ENCODE peak calls at places on chromosomes 11 and 22, in nine cellular contexts. L, U, P, Z, I, E, J, O and N are unnamed samples.

GRCh38 chr22:28883657-28883916 is 215 bp downstream of the ZNRF3 start:
- DNase-seq in L (no peak), U (no peak), P (no peak), Z (no peak), I (no peak), E (no peak), J (no peak), O (no peak), N (no peak)

GRCh38 chr22:25567305-25567704 is 2.8 kb downstream of the GRK3 start:
- DNase-seq in L (no peak), U (no peak), P (peak), Z (no peak), I (no peak), E (no peak), J (no peak), O (no peak), N (no peak)

GRCh38 chr11:114813216-114813615 is 134.9 kb downstream of the NXPE2 start:
- DNase-seq in L (no peak), U (no peak), P (no peak), Z (no peak), I (no peak), E (no peak), J (no peak), O (no peak), N (no peak)

GRCh38 chr11:22130462-22131053 is 62.3 kb upstream of the ANO5 start:
- DNase-seq in L (no peak), U (peak), P (no peak), Z (no peak), I (no peak), E (no peak), J (no peak), O (no peak), N (no peak)

GRCh38 chr11:33722579-33723234 is 13.5 kb downstream of the CD59 start:
- DNase-seq in L (peak), U (no peak), P (peak), Z (no peak), I (no peak), E (peak), J (no peak), O (peak), N (no peak)

GRCh38 chr22:29284196-29284595 is 16.1 kb downstream of the EWSR1 start:
- DNase-seq in L (no peak), U (no peak), P (no peak), Z (no peak), I (no peak), E (no peak), J (no peak), O (no peak), N (no peak)

GRCh38 chr11:23359297-23359696 is 499.0 kb upstream of the CCDC179 start:
- DNase-seq in L (peak), U (peak), P (no peak), Z (no peak), I (no peak), E (peak), J (peak), O (peak), N (no peak)

GRCh38 chr11:9208726-9209501 is 56.2 kb downstream of the DENND5A start:
- DNase-seq in L (no peak), U (peak), P (peak), Z (no peak), I (no peak), E (no peak), J (no peak), O (no peak), N (no peak)

GRCh38 chr11:17353228-17354021 is 1.8 kb downstream of the NCR3LG1 start:
- DNase-seq in L (peak), U (peak), P (peak), Z (peak), I (peak), E (peak), J (peak), O (peak), N (peak)

GRCh38 chr11:14309425-14310192 is 49.4 kb downstream of the RRAS2 start:
- DNase-seq in L (no peak), U (no peak), P (peak), Z (no peak), I (no peak), E (no peak), J (no peak), O (no peak), N (no peak)

GRCh38 chr22:47083379-47083986 is 321.0 kb downstream of the TBC1D22A start:
- DNase-seq in L (no peak), U (no peak), P (no peak), Z (no peak), I (no peak), E (no peak), J (no peak), O (no peak), N (no peak)
- H3K4me3 ChIP-seq in L (no peak), U (no peak), P (no peak), Z (no peak), I (no peak), E (no peak), J (no peak), O (no peak), N (no peak)

DNA sequence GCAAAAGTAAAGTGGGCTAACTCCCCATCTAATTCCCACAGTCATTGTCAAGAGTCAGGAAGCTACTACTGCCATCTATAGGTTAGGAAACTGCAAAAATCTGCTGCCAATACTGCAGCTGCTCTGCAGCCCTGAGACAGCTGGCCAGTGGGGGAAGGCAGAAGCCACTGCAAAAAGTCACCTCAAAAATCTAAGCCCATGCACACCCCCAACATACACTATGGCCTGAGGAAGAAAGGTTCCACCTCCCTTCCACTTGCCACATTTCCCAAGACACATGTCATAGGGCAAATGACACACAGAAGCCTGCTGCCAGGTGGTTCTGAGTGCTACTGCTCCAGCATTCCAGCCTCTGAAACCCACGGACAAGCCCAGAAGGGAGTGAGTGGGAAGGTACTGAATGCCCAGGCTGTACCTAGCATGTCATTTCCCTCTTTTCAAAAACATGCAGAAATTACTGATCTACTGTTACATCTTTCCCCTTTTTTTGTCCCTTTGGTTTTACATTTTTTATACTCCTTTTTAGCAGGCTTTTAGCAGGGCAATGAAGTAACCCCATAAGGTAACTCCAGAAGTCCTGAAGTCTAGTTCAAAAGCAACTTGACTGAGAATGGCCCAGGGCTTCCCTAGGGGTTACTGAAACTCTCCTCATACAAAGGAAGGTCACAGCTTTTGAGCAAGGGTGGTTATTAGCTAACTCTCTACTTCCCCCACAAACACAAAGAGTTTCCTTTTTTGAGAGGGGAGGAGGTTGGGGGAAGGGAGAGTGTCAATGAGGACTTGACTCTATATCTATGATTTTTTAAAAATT is 36.8 kb downstream of the DGCR2 start:
- DNase-seq in L (peak), U (peak), P (peak), Z (no peak), I (no peak), E (peak), J (no peak), O (peak), N (no peak)
- TF ChIP-seq CTCF in L (peak), U (peak), P (peak), Z (no peak), I (no peak), E (peak), J (peak), O (peak), N (no peak)

GRCh38 chr11:92227954-92228935 is 3.6 kb downstream of the FAT3 start:
- DNase-seq in L (no peak), U (no peak), P (no peak), Z (no peak), I (no peak), E (no peak), J (no peak), O (no peak), N (no peak)

GRCh38 chr11:92227233-92227593 is 2.6 kb downstream of the FAT3 start:
- DNase-seq in L (no peak), U (no peak), P (no peak), Z (no peak), I (no peak), E (no peak), J (no peak), O (no peak), N (no peak)

GRCh38 chr11:92225206-92225562 is 566 bp downstream of the FAT3 start:
- DNase-seq in L (no peak), U (no peak), P (no peak), Z (no peak), I (no peak), E (no peak), J (no peak), O (no peak), N (no peak)

GRCh38 chr11:92225563-92226308 is 1.1 kb downstream of the FAT3 start:
- DNase-seq in L (no peak), U (no peak), P (no peak), Z (no peak), I (peak), E (no peak), J (no peak), O (no peak), N (no peak)

DNA sequence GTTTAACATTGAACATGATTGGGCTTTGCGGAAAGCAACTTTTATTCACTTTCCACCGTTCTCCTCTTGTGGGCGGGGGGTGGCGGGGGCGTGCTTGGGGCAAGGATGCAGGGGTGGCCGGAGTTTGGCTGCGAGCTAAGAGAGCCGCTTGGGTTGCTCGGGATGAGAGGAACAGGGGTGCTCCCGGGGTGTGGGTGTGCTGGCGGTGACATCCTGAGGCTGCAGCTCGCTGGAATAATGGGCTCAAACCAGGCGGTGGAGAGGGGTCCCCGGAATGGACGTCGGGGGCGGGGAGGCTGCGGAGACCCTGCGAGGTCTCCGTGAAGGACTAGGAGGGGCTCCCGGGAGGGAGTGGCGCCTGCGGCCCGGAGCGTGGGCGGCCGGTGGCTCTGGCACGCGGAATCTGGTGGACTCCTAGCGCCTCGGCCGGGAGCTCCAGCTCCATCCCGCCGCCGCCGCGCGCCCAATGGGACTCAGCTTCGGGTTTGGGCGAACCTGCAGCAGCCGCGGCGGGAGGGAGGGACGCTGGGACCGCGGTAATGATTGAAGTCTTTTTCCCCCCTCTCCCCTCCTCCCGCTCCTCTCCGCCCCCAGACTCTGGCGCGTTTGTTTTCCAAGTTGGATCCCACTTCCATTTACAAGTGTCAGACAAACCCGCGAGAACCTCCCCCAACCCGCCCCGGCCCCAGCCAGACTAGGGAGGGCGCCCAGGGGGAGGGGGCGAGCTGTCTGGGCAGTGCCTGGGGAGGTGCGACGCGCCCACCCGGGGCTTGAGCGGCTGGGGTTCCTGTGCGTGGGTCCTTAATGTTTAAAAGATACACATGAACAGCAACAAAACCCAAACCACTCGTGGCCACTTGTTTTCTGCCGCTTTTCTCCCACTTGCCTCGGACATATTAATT is 2.0 kb downstream of the FAT3 start:
- DNase-seq in L (no peak), U (no peak), P (no peak), Z (no peak), I (peak), E (no peak), J (no peak), O (no peak), N (no peak)
- H3K4me3 ChIP-seq in L (no peak), U (no peak), P (no peak), Z (peak), I (peak), E (no peak), J (peak), O (peak), N (peak)

GRCh38 chr22:17981497-17981896 is 42.9 kb downstream of the MICAL3 start:
- DNase-seq in L (no peak), U (no peak), P (no peak), Z (no peak), I (no peak), E (no peak), J (no peak), O (no peak), N (no peak)

GRCh38 chr22:17978027-17978426 is 46.3 kb downstream of the MICAL3 start:
- DNase-seq in L (no peak), U (no peak), P (no peak), Z (no peak), I (no peak), E (no peak), J (no peak), O (no peak), N (no peak)

GRCh38 chr22:17982572-17983141 is 41.7 kb downstream of the MICAL3 start:
- DNase-seq in L (no peak), U (no peak), P (no peak), Z (no peak), I (no peak), E (no peak), J (no peak), O (no peak), N (no peak)

GRCh38 chr22:17980638-17981051 is 43.7 kb downstream of the MICAL3 start:
- DNase-seq in L (no peak), U (no peak), P (peak), Z (no peak), I (no peak), E (peak), J (no peak), O (no peak), N (no peak)

DNA sequence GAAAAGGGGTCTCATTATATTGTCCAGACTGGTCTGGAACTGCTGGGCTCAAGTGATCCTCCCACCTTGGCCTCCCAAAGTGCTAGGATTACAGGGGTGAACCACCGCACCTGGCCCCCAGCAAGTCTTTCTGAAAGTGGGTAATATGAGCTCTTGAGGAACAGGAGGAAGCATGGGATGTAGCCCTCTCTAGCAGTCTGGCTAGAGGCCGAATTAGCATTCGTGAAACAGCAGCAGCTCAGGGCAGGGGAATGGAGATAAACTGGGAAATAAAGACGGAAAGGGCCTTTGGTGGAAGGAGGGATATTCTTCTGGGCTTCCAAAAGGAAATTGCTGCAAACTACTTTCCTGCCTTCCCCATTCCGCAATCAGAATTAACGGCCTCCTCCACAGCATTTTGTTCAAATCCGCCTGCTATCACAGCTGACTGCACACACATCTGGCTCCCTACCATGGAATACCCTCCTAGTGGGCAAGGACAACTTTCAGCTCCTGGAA is 44.3 kb downstream of the MICAL3 start:
- DNase-seq in L (no peak), U (no peak), P (no peak), Z (no peak), I (no peak), E (peak), J (no peak), O (no peak), N (no peak)
- TF ChIP-seq CTCF in L (no peak), U (no peak), P (no peak), Z (no peak), I (no peak), E (no peak), J (no peak), O (no peak), N (no peak)

GRCh38 chr11:120759046-120759445 is 247.5 kb downstream of the GRIK4 start:
- DNase-seq in L (no peak), U (peak), P (no peak), Z (no peak), I (no peak), E (no peak), J (no peak), O (no peak), N (no peak)
- H3K4me3 ChIP-seq in L (no peak), U (no peak), P (no peak), Z (no peak), I (no peak), E (no peak), J (no peak), O (no peak), N (no peak)

DNA sequence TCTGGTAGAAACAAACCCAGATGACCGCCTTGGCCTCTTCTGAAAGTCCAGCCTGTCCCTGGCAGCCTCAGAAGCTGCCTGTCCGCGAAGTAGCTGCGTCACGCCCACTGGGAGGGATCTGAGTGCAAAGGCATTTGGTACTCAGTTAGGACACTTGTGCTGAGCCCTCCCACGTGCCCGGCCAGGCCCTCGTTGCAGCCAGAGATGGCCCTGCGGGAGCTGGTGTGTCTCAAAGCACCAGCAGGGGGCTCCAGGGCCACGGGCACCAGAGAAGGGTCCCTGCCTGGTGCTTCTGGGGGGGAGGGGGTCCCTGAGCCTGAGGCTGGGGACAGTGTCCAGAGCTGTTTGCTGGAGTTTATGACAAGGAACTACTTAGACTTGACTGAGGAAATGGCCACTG is 5.8 kb downstream of the SELENOO start:
- DNase-seq in L (peak), U (peak), P (peak), Z (no peak), I (no peak), E (peak), J (no peak), O (peak), N (no peak)
- TF ChIP-seq CTCF in L (peak), U (peak), P (peak), Z (no peak), I (no peak), E (peak), J (peak), O (peak), N (no peak)

GRCh38 chr11:104054911-104055529 is 18.6 kb downstream of the DDI1 start:
- DNase-seq in L (no peak), U (no peak), P (no peak), Z (no peak), I (no peak), E (no peak), J (no peak), O (no peak), N (no peak)
- H3K4me3 ChIP-seq in L (no peak), U (no peak), P (no peak), Z (no peak), I (no peak), E (no peak), J (no peak), O (no peak), N (no peak)